ENCODE peak calls at places on chromosomes 6 and 20, in six cellular contexts. D, G, B, P, Z and W are unnamed samples.

GRCh38 chr6:36127462-36128016 is 2.8 kb upstream of the MAPK13 start:
- DNase-seq in D (peak), G (no peak), B (peak), P (no peak), Z (peak), W (no peak)

GRCh38 chr20:31862506-31862905 is 7.8 kb downstream of the DUSP15 start:
- DNase-seq in D (no peak), G (no peak), B (no peak), P (no peak), Z (no peak), W (no peak)

GRCh38 chr20:52305029-52305645 is 113.6 kb upstream of the ZFP64 start:
- DNase-seq in D (no peak), G (no peak), B (no peak), P (no peak), Z (no peak), W (no peak)

GRCh38 chr6:152380351-152380767 is 256.8 kb downstream of the SYNE1 start:
- DNase-seq in D (peak), G (peak), B (no peak), P (peak), Z (no peak), W (no peak)

GRCh38 chr6:90295854-90296345 is 743 bp downstream of the BACH2 start:
- DNase-seq in D (peak), G (peak), B (peak), P (peak), Z (peak), W (peak)

GRCh38 chr20:11810316-11811130 is 107.2 kb upstream of the BTBD3 start:
- DNase-seq in D (peak), G (no peak), B (no peak), P (no peak), Z (no peak), W (no peak)

GRCh38 chr6:161644521-161644920 is 370.7 kb upstream of the AGPAT4 start:
- DNase-seq in D (no peak), G (no peak), B (no peak), P (no peak), Z (no peak), W (no peak)

GRCh38 chr6:122400467-122401089 is 1.1 kb downstream of the HSF2 start:
- DNase-seq in D (peak), G (no peak), B (no peak), P (no peak), Z (no peak), W (no peak)

GRCh38 chr6:87606199-87606598 is 16.3 kb downstream of the ORC3 start:
- DNase-seq in D (no peak), G (no peak), B (no peak), P (no peak), Z (no peak), W (no peak)

GRCh38 chr20:14142171-14142570 is 146.9 kb downstream of the MACROD2 start:
- DNase-seq in D (peak), G (peak), B (no peak), P (peak), Z (no peak), W (no peak)

GRCh38 chr6:115934829-115935228 is 125.9 kb downstream of the FRK start:
- DNase-seq in D (no peak), G (no peak), B (no peak), P (no peak), Z (no peak), W (no peak)

GRCh38 chr6:12490904-12491571 is 200.9 kb downstream of the EDN1 start:
- DNase-seq in D (peak), G (peak), B (no peak), P (no peak), Z (no peak), W (peak)

GRCh38 chr6:134585529-134585873 is 267.6 kb upstream of the SGK1 start:
- DNase-seq in D (no peak), G (no peak), B (no peak), P (no peak), Z (no peak), W (no peak)

GRCh38 chr6:157683707-157684106 is 139.3 kb upstream of the SNX9 start:
- DNase-seq in D (no peak), G (no peak), B (no peak), P (no peak), Z (no peak), W (no peak)

GRCh38 chr6:32763417-32763816 is at the start of gene HLA-DQB2:
- DNase-seq in D (peak), G (no peak), B (no peak), P (no peak), Z (no peak), W (no peak)

GRCh38 chr6:144310761-144311160 is 25.6 kb downstream of the UTRN start:
- DNase-seq in D (no peak), G (no peak), B (no peak), P (no peak), Z (no peak), W (no peak)

GRCh38 chr6:98946877-98947410 is 802 bp downstream of the FBXL4 start:
- DNase-seq in D (peak), G (peak), B (peak), P (peak), Z (peak), W (peak)

GRCh38 chr6:1577146-1577680 is 32.5 kb upstream of the FOXC1 start:
- DNase-seq in D (no peak), G (no peak), B (no peak), P (no peak), Z (no peak), W (no peak)

GRCh38 chr20:25285091-25285647 is 37.3 kb downstream of the PYGB start:
- DNase-seq in D (no peak), G (no peak), B (peak), P (peak), Z (no peak), W (peak)

GRCh38 chr6:116511424-116512131 is at the start of gene CALHM5:
- DNase-seq in D (peak), G (peak), B (no peak), P (peak), Z (peak), W (peak)

DNA sequence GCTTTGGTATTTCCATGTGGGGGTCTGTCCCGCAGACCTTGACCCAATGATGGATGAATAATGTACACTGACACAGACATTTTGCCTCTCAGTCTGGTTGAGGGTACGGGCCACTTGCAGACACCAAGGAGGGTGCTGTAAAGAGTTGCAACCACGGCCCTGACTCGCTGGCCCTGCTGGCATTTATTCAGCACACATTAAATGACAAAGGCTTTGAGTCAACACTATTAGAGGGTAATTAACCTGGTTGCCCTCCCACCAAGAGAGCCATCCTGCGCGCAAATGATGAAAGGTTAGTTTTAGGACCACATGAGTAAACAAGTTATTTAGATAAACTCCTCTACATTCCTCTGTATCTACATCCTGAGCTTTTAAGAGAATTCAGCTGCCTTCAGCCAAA is 308.9 kb upstream of the MMS22L start:
- DNase-seq in D (no peak), G (no peak), B (no peak), P (no peak), Z (no peak), W (no peak)
- H3K4me3 ChIP-seq in D (no peak), G (no peak), B (no peak), P (no peak), Z (no peak), W (no peak)

DNA sequence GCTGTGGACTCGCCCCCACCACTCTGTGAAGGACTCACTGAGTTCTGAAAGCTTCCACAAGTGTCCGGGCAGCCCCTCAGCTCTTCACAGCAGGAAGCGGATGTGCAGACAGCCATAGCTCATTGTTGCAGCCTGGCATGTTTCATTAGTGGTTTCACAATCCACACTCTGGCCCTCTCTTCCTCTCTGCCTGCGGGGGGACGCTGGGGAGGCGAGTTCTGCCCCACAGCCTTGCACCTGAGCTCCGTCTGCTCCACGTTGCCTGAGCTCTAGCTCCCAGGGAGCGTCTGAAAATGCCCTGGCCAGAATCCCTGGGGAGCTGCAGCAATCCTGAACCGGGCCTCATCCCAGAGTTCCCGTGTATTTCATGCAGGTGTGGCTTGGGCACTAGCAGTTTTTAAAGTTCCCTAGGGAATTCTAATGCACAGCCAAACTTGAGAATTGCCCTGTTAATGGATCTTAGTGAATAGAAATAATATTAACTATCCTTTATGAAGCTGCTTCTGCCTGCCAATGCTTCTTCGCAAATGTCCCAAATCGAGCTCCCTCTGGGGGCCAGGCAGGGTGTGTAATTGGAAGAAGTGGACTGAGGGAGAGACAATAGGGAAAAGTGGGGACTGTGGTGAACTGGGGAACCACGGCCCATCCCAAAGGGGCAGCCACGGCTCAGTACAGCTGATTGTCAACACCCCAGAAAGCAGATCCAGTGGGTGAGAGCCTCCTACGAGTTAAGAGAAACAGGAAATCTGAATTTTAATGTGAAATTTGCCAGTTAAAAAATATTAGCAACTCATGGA is 51.5 kb downstream of the CTCFL start:
- DNase-seq in D (no peak), G (no peak), B (peak), P (no peak), Z (no peak), W (peak)
- TF ChIP-seq CTCF in D (no peak), G (no peak), B (peak), P (no peak), Z (peak), W (no peak)

DNA sequence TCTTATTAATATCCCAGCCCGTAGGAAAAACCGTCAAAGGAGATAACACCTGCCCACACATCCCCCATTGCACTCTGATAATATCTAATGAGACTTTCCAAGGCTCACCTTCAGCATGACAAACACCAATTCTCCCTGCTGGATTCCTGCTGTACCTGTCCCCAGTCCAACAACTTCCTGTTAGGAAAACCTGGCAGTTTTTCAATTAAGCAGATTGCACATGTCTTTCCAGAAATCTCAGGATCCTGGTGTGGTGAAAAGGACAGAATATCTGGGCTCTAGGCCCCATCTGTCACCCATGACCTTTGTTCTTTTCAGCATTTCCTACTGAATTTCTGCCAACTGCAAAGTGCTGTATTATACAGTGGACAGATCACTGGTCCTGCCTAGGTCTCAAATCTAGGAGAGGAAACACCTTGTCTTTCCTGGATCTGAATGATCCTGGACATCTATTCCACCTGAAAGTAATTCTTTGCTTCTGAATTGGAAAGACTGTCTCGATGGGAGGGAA is 27.7 kb upstream of the DTNBP1 start:
- DNase-seq in D (no peak), G (no peak), B (no peak), P (no peak), Z (no peak), W (no peak)
- H3K4me3 ChIP-seq in D (no peak), G (no peak), B (no peak), P (no peak), Z (peak), W (no peak)

DNA sequence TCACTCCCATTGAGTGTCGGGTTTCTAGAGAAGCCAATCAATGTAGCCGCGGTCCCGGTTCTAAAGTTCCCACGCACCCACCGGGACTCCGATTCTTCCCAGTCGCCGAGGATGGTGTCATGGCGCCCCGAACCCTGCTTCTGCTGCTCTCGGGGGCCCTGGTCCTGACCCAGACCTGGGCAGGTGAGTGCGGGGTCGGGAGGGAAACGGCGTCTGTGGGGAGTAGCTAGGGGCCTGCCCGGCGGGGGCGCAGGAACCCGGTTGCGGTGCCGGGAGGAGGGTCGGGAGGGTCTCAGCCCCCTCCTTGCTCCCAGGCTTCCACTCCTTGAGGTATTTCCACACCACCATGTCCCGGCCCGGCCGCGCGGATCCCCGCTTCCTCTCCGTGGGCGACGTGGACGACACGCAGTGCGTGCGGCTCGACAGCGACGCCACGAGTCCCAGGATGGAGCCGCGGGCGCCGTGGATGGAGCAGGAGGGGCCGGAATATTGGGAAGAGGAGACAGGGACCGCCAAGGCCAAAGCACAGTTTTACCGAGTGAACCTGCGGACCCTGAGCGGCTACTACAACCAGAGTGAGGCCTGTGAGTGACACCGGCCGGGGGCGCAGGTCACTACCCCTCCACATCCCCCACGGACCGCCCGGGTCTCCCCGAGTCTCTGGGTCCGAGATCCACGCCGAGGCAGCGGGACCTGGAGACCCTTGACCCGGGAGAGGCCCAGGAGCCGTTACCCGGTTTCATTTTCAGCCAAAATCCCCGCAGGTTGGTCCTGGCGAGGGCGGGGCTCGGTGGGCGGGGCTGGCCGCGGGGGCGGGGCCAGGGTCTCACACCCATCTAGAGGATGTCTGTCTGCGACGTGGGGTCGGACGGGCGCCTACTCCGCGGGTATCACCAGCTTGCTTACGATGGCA is 35.2 kb upstream of the HLA-G start:
- DNase-seq in D (no peak), G (no peak), B (peak), P (peak), Z (peak), W (peak)
- TF ChIP-seq CTCF in D (peak), G (peak), B (peak), P (peak), Z (peak), W (peak)